ENCODE peak calls at places on chromosome 2, in four cellular contexts. O is suprapubic skin, L is A549, N is sigmoid colon. D is an unnamed sample.

GRCh38 chr2:147600646-147601045 is 244.2 kb upstream of the ACVR2A start:
- DNase-seq in O (no peak), N (no peak), L (no peak), D (no peak)

GRCh38 chr2:9896216-9896615 is 52.9 kb downstream of the TAF1B start:
- DNase-seq in L (no peak), N (no peak), O (no peak), D (no peak)

GRCh38 chr2:61536086-61536722 is 2.0 kb downstream of the XPO1 start:
- DNase-seq in N (peak; percentile 94), L (no peak), O (no peak), D (peak; percentile 94)

GRCh38 chr2:100906131-100906530 is 86.2 kb downstream of the NPAS2 start:
- DNase-seq in O (no peak), N (no peak), L (no peak), D (no peak)

GRCh38 chr2:60353863-60354262 is 199.6 kb downstream of the BCL11A start:
- DNase-seq in L (no peak), N (no peak), O (no peak), D (no peak)

GRCh38 chr2:241818229-241818942 is 9.4 kb downstream of the NEU4 start:
- DNase-seq in N (peak; percentile 48), O (peak; percentile 56), L (no peak), D (peak; percentile 68)

GRCh38 chr2:169658877-169659276 is 35.3 kb downstream of the CFAP210 start:
- DNase-seq in L (no peak), N (no peak), O (no peak), D (no peak)

GRCh38 chr2:28495551-28496284 is at the start of gene PLB1:
- DNase-seq in N (no peak), O (no peak), L (no peak), D (no peak)

GRCh38 chr2:68357608-68358337 is 7.3 kb upstream of the PLEK start:
- DNase-seq in L (peak; percentile 22), N (peak; percentile 65), O (no peak), D (no peak)

DNA sequence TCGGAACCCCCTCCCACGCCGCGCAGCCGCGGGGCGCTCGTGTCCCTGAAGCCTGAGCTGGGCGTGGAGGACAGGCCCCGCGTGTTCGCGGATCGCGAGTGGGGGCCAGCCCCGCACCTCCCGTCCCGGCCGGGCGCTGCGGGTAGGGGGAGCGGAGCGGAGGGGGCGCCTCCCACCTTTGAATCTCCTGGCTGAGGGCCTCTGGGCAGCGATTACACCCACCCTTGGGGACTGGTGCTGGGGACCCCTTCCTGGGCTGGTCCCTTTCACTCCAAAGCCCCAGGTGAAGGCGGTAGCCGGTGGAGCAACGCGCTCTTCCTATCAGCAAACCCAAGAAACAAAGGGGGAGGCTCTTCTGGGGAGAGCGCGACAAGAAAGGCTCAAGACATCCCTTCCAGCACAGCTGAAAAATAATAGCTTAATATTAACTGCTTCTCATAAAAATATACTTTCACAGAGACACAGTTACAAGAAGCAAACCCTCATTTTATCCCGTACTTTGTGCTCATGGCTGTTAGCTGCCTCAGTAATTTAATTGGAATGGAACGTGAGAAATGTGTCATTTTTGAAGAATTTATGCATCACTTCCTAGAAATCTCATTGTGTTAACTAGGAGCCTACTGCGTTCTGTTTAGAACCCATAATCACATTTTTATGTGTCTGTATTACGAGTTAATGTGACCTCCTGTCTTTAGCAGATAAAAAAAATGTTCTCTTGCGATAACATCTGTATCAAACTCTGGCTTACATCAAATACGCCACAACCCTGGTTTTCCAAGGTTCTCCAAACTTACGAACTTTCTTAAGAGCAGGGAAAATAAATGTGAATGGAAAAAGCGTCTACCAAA is 11.7 kb upstream of the GBX2 start:
- DNase-seq in O (no peak), L (peak; percentile 36), N (peak; percentile 46), D (peak; percentile 40)
- H3K27ac ChIP-seq in O (no peak overlapping the region), L (peak overlapping the region; percentile 86), N (no peak overlapping the region), D (no peak overlapping the region)

GRCh38 chr2:20594957-20595356 is 55.9 kb downstream of the HS1BP3 start:
- DNase-seq in N (peak; percentile 45), O (peak; percentile 49), L (no peak), D (peak; percentile 52)
- H3K4me3 ChIP-seq in N (no peak overlapping the region), O (no peak overlapping the region), L (no peak overlapping the region), D (no peak overlapping the region)

DNA sequence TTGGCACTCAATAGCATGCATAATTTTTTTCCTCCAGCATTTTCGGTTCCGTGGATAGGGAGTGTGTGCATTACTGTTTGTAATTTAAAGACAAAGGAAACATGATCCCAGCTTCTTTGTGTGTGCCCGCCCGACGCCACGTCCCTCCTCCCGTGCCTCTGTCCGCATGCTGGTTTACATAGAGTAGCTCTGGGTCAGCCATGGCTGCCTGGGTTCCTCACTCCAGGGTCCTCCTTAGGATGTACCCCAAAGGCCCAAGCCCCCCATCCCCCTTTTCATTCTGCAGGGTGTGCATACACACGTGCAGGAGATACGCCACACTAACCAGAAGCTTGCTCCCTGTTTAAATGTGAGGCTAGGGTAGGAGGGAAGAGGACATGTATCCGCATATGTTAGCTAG is 214.7 kb downstream of the KLHL29 start:
- DNase-seq in O (no peak), L (no peak), N (no peak), D (no peak)
- TF ChIP-seq CTCF in O (no peak), L (no peak), N (no peak), D (no peak)

GRCh38 chr2:38074775-38075435 is 1.0 kb downstream of the CYP1B1 start:
- DNase-seq in O (no peak), N (no peak), L (no peak), D (no peak)

GRCh38 chr2:38074047-38074774 is 1.7 kb downstream of the CYP1B1 start:
- DNase-seq in N (no peak), O (no peak), L (no peak), D (no peak)

GRCh38 chr2:38075436-38076249 is at the start of gene CYP1B1:
- DNase-seq in O (peak; percentile 71), L (peak; percentile 58), N (peak; percentile 75), D (no peak)

GRCh38 chr2:38076250-38076709 is 329 bp upstream of the CYP1B1 start:
- DNase-seq in O (peak; percentile 87), L (peak; percentile 75), N (peak; percentile 90), D (peak; percentile 83)

GRCh38 chr2:38073211-38074005 is 2.5 kb downstream of the CYP1B1 start:
- DNase-seq in L (no peak), O (no peak), N (no peak), D (no peak)
- H3K27ac ChIP-seq in L (peak overlapping the region; percentile 93), O (no peak overlapping the region), N (no peak overlapping the region), D (no peak overlapping the region)

GRCh38 chr2:96112501-96113366 is 3.6 kb downstream of the ADRA2B start:
- DNase-seq in N (no peak), O (no peak), L (no peak), D (no peak)
- H3K4me3 ChIP-seq in N (no peak overlapping the region), O (no peak overlapping the region), L (no peak overlapping the region), D (no peak overlapping the region)

DNA sequence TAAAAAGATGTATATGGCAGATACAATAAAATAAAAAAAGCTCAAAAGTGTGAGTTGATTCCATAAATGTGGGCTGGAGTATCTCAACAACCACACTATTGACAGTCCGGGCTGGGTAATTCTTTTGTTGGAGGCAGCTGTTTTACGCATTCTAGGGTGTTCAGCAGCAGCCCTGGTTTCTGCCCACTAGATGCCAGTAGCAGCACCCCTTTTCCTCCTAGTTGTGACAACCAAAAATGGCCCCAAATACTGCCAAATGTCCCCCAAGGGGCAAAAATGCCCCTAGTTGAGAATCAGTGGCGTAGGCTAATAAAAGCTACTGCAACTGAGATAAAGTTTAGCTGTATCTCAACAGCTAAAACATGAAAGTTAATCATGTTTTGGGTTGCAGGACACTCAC is 44.7 kb downstream of the CHMP3 start:
- DNase-seq in L (no peak), N (no peak), O (no peak), D (no peak)
- TF ChIP-seq CTCF in L (peak; percentile 46), N (peak; percentile 15), O (peak; percentile 8), D (no peak)

GRCh38 chr2:27086722-27087446 is at the start of gene KHK:
- DNase-seq in O (no peak), L (peak; percentile 94), N (peak; percentile 88), D (peak; percentile 83)

GRCh38 chr2:27084297-27085061 is 2.1 kb upstream of the KHK start:
- DNase-seq in O (no peak), N (no peak), L (no peak), D (no peak)

GRCh38 chr2:27085062-27085669 is 1.4 kb upstream of the KHK start:
- DNase-seq in L (no peak), O (no peak), N (no peak), D (no peak)

GRCh38 chr2:27086090-27086721 is 366 bp upstream of the KHK start:
- DNase-seq in L (peak; percentile 97), N (peak; percentile 97), O (peak; percentile 94), D (peak; percentile 96)

DNA sequence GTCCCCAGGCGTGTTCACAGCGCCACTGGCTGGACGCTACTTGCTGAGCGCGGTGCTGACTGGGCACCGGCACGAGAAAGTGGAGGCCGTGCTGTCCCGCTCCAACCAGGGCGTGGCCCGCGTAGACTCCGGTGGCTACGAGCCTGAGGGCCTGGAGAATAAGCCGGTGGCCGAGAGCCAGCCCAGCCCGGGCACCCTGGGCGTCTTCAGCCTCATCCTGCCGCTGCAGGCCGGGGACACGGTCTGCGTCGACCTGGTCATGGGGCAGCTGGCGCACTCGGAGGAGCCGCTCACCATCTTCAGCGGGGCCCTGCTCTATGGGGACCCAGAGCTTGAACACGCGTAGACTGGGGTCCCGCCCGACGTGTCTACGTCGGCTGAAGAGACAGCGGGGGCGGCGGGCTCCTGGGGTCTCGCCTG is 892 bp upstream of the KHK start:
- DNase-seq in N (peak; percentile 94), L (peak; percentile 87), O (no peak), D (peak; percentile 91)
- H3K27ac ChIP-seq in N (peak overlapping the region; percentile 97), L (peak overlapping the region; percentile 91), O (peak overlapping the region; percentile 79), D (peak overlapping the region; percentile 93)

GRCh38 chr2:230925879-230926765 is 1.1 kb upstream of the GPR55 start:
- DNase-seq in N (peak; percentile 42), O (peak; percentile 37), L (no peak), D (peak; percentile 58)
- H3K4me3 ChIP-seq in N (no peak overlapping the region), O (no peak overlapping the region), L (no peak overlapping the region), D (no peak overlapping the region)